ENCODE peak calls at places on chromosomes 6 and 20, in ten cellular contexts. Y is A549, C is tibial nerve, I is uterus, F is IMR-90, L is NB4, D is suprapubic skin, W is HCT116, H is ovary, B is thyroid gland. Z is an unnamed sample.

GRCh38 chr6:31203345-31203979 is 33.0 kb upstream of the POU5F1 start:
- DNase-seq in L (peak), D (no peak), I (peak), H (no peak), B (no peak), W (peak), F (peak), C (no peak), Y (peak), Z (no peak)

GRCh38 chr20:17969884-17970409 is 1.1 kb downstream of the MGME1 start:
- DNase-seq in I (no peak), L (peak), Y (peak), B (peak), W (no peak), D (no peak), F (peak), H (no peak), C (peak), Z (peak)

GRCh38 chr20:1832634-1833033 is 62.6 kb upstream of the SIRPA start:
- DNase-seq in C (no peak), Y (no peak), W (no peak), I (no peak), H (no peak), F (no peak), D (no peak), B (no peak), L (peak), Z (no peak)

GRCh38 chr6:109690373-109690739 is 646 bp downstream of the AK9 start:
- DNase-seq in W (no peak), L (peak), B (peak), C (peak), H (peak), Y (peak), F (no peak), I (peak), D (no peak), Z (peak)

GRCh38 chr6:144659735-144660246 is 374.7 kb downstream of the UTRN start:
- DNase-seq in F (no peak), C (no peak), B (no peak), H (no peak), L (no peak), Y (no peak), D (no peak), I (no peak), W (no peak), Z (no peak)

GRCh38 chr6:117389227-117390057 is 36.3 kb downstream of the ROS1 start:
- DNase-seq in W (no peak), H (no peak), I (no peak), B (no peak), F (no peak), D (no peak), C (no peak), L (peak), Y (peak), Z (no peak)

GRCh38 chr6:5279891-5280338 is 18.6 kb downstream of the FARS2 start:
- DNase-seq in C (no peak), Y (no peak), L (no peak), I (no peak), B (no peak), F (peak), W (no peak), H (no peak), D (no peak), Z (no peak)

GRCh38 chr6:100923481-100923880 is 42.4 kb upstream of the ASCC3 start:
- DNase-seq in H (no peak), C (no peak), F (no peak), D (no peak), B (no peak), I (no peak), L (no peak), W (no peak), Y (no peak), Z (no peak)

GRCh38 chr6:1461207-1461606 is 71.8 kb downstream of the FOXF2 start:
- DNase-seq in Y (no peak), B (no peak), I (no peak), F (peak), D (no peak), W (no peak), H (no peak), C (no peak), L (no peak), Z (no peak)

GRCh38 chr6:14638562-14638931 is 521.0 kb downstream of the CD83 start:
- DNase-seq in W (no peak), D (no peak), I (no peak), C (no peak), B (no peak), Y (no peak), F (no peak), L (peak), H (no peak), Z (no peak)

GRCh38 chr6:6686748-6687601 is 98.5 kb downstream of the LY86 start:
- DNase-seq in F (no peak), H (peak), L (peak), D (peak), Y (peak), B (peak), C (no peak), I (peak), W (peak), Z (peak)

GRCh38 chr6:40543133-40543532 is 44.0 kb downstream of the LRFN2 start:
- DNase-seq in F (no peak), W (no peak), H (no peak), B (no peak), I (no peak), Y (no peak), D (no peak), C (no peak), L (no peak), Z (no peak)

GRCh38 chr20:44683263-44684046 is 31.7 kb upstream of the CCN5 start:
- DNase-seq in D (no peak), F (peak), Y (peak), C (no peak), I (no peak), B (peak), H (no peak), L (peak), W (peak), Z (peak)

GRCh38 chr6:168828800-168829199 is 387.8 kb downstream of the SMOC2 start:
- DNase-seq in I (no peak), H (no peak), L (no peak), W (no peak), B (no peak), C (no peak), Y (no peak), F (no peak), D (no peak), Z (no peak)

GRCh38 chr6:87396595-87397392 is 11.0 kb upstream of the CFAP206 start:
- DNase-seq in C (no peak), Y (no peak), D (no peak), L (peak), I (no peak), F (no peak), B (no peak), H (no peak), W (no peak), Z (no peak)

GRCh38 chr6:169648617-169649016 is 53.2 kb downstream of the WDR27 start:
- DNase-seq in C (no peak), Y (no peak), I (no peak), D (no peak), L (no peak), F (no peak), B (no peak), H (no peak), W (no peak), Z (no peak)

GRCh38 chr6:79670789-79671188 is 39.7 kb downstream of the SH3BGRL2 start:
- DNase-seq in H (no peak), C (no peak), F (no peak), D (no peak), W (no peak), Y (no peak), L (no peak), I (no peak), B (no peak), Z (no peak)

GRCh38 chr20:57009355-57009754 is 257.1 kb downstream of the BMP7 start:
- DNase-seq in Y (no peak), H (no peak), B (no peak), I (no peak), W (no peak), L (no peak), C (no peak), F (no peak), D (no peak), Z (no peak)

GRCh38 chr20:10134176-10134575 is 84.5 kb upstream of the SNAP25 start:
- DNase-seq in D (no peak), L (no peak), Y (no peak), H (no peak), F (no peak), C (no peak), W (no peak), B (peak), I (no peak), Z (no peak)

GRCh38 chr6:136784910-136785746 is 7.1 kb downstream of the MAP3K5 start:
- DNase-seq in F (no peak), D (no peak), Y (no peak), B (peak), W (no peak), L (peak), I (no peak), H (peak), C (no peak), Z (peak)

GRCh38 chr6:74256387-74257180 is 560.6 kb downstream of the CD109 start:
- DNase-seq in Y (no peak), D (no peak), L (no peak), B (no peak), W (no peak), H (no peak), I (no peak), C (no peak), F (peak), Z (no peak)

GRCh38 chr6:24909281-24910216 is 26.2 kb downstream of the RIPOR2 start:
- DNase-seq in D (no peak), W (no peak), L (no peak), Y (no peak), H (no peak), C (no peak), I (no peak), B (no peak), F (no peak), Z (no peak)

GRCh38 chr6:154606457-154606856 is 96.0 kb upstream of the CNKSR3 start:
- DNase-seq in Y (no peak), I (no peak), W (no peak), C (no peak), D (no peak), H (no peak), L (peak), B (no peak), F (no peak), Z (peak)

GRCh38 chr20:14878676-14879019 is 541.2 kb upstream of the FLRT3 start:
- DNase-seq in L (no peak), F (no peak), W (no peak), B (no peak), C (no peak), Y (no peak), I (no peak), D (no peak), H (no peak), Z (no peak)

GRCh38 chr6:659716-660581 is 3.0 kb upstream of the HUS1B start:
- DNase-seq in Y (no peak), C (no peak), I (no peak), W (no peak), H (no peak), B (no peak), L (peak), F (no peak), D (no peak), Z (peak)

GRCh38 chr20:32585011-32585518 is at the start of gene NOL4L:
- DNase-seq in F (no peak), H (no peak), B (peak), W (no peak), Y (no peak), I (no peak), D (no peak), C (no peak), L (peak), Z (peak)

GRCh38 chr20:16349518-16350295 is 223.5 kb downstream of the KIF16B start:
- DNase-seq in C (no peak), F (peak), H (no peak), D (no peak), L (no peak), W (no peak), I (no peak), B (peak), Y (no peak), Z (no peak)

GRCh38 chr6:151772436-151772835 is 35.0 kb upstream of the ESR1 start:
- DNase-seq in H (no peak), F (no peak), I (no peak), W (no peak), Y (no peak), D (no peak), L (no peak), B (no peak), C (no peak), Z (no peak)

GRCh38 chr6:85463621-85464259 is 13.9 kb downstream of the NT5E start:
- DNase-seq in D (no peak), H (no peak), W (no peak), Y (no peak), B (peak), I (no peak), C (no peak), F (no peak), L (no peak), Z (no peak)

GRCh38 chr6:144284753-144285547 is at the start of gene UTRN:
- DNase-seq in D (peak), C (peak), W (no peak), F (peak), L (peak), I (peak), Y (peak), B (peak), H (peak), Z (peak)

GRCh38 chr6:135163440-135163738 is 17.7 kb upstream of the MYB start:
- DNase-seq in B (no peak), W (no peak), H (no peak), F (no peak), C (no peak), L (no peak), I (no peak), D (no peak), Y (no peak), Z (no peak)

GRCh38 chr6:85126448-85127178 is 323.3 kb upstream of the NT5E start:
- DNase-seq in H (no peak), C (peak), D (peak), W (peak), L (peak), B (peak), Y (peak), F (peak), I (no peak), Z (peak)

GRCh38 chr6:113999284-113999683 is 28.3 kb upstream of the HDAC2 start:
- DNase-seq in B (no peak), W (no peak), H (no peak), L (no peak), D (no peak), F (no peak), I (no peak), Y (no peak), C (no peak), Z (no peak)

GRCh38 chr6:113997106-113997505 is 26.2 kb upstream of the HDAC2 start:
- DNase-seq in Y (no peak), C (no peak), F (peak), B (no peak), H (no peak), W (peak), L (no peak), I (no peak), D (no peak), Z (no peak)

GRCh38 chr6:113998811-113999210 is 27.9 kb upstream of the HDAC2 start:
- DNase-seq in L (no peak), Y (no peak), D (no peak), I (no peak), W (no peak), F (no peak), H (no peak), B (no peak), C (no peak), Z (no peak)

GRCh38 chr6:113995632-113996031 is 24.7 kb upstream of the HDAC2 start:
- DNase-seq in W (peak), H (no peak), C (peak), I (no peak), D (no peak), L (no peak), B (peak), Y (peak), F (peak), Z (peak)

DNA sequence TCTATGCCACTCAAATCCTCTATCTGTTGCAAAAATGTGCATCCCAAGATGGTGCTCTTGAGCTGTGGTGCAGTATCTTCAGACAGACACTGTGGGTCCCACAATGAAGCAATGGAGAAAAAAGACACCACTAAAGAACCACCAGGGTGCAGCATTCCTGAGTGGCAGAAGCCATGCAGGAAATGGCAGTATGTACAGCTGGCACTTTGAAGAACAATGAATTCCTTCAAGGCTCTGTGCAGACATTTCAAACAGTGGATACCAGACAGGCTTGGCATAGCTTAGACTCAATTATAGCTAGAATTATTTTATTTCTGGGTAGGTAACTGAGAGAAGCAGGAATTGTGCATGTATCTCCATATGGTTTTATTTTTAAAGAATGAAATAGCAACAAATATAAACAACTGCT is 24.0 kb upstream of the HDAC2 start:
- DNase-seq in H (no peak), F (peak), D (no peak), B (peak), I (no peak), C (peak), L (peak), W (peak), Y (peak), Z (peak)
- TF ChIP-seq POLR2A in H (no peak), F (no peak), D (no peak), B (no peak), I (no peak), C (no peak), L (no peak), W (no peak), Y (no peak), Z (no peak)

GRCh38 chr6:22732186-22732970 is 163.0 kb downstream of the HDGFL1 start:
- DNase-seq in F (peak), L (no peak), D (no peak), W (no peak), B (peak), H (no peak), Y (no peak), C (no peak), I (no peak), Z (no peak)

DNA sequence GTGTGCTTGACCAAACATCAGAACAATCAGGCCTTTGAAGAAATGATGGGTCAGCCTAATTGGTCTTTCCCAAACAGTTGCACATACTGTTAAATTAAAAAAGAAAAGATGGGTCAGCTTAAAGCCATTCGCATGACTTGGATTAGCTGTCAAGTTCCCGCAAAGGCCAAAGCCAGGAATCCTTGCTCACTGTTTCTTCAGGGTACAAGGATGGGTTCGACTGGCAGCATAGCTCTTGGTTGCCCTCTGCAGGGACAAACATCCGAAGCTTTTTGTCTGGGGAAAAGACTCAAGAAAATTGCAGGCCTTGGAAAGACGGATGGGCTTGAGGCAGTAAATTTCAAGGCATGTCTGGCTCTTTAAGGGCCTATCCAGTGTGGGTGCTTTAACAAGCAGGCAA is 168.0 kb downstream of the HDGFL1 start:
- DNase-seq in H (peak), I (peak), C (peak), W (peak), Y (no peak), D (no peak), L (peak), F (peak), B (peak), Z (peak)
- TF ChIP-seq CTCF in H (peak), I (peak), C (peak), W (no peak), Y (peak), D (peak), L (peak), F (peak), B (peak), Z (peak)

GRCh38 chr6:160121558-160121957 is at the start of gene SLC22A1:
- DNase-seq in F (no peak), H (no peak), B (no peak), W (no peak), I (no peak), Y (no peak), C (no peak), D (no peak), L (no peak), Z (no peak)
- TF ChIP-seq POLR2A in F (no peak), H (no peak), B (no peak), W (no peak), I (no peak), Y (no peak), C (no peak), D (no peak), L (no peak), Z (no peak)

DNA sequence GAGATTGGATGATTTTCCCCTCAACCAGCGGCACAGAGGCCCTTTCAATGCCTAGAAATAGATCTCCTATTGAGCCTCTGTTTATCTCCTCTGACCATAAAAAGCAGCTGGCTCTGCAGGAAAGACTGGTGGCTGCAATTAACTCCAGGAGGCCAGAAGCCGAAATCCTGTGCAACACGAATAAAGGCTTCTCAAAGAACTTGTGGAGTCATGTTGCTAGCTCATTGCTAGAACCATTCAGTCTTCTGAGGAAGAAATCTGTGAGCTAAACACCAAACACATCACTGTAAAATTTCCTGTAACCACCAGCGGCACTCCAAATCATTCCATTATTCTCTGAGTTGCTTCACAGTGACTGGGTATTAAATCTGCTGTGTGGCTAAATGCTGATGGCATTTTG is 49.1 kb upstream of the TPD52L1 start:
- DNase-seq in F (peak), B (no peak), I (no peak), D (no peak), L (no peak), H (no peak), W (no peak), C (no peak), Y (no peak), Z (no peak)
- TF ChIP-seq CTCF in F (no peak), B (no peak), I (no peak), D (no peak), L (no peak), H (no peak), W (no peak), C (no peak), Y (no peak), Z (no peak)

DNA sequence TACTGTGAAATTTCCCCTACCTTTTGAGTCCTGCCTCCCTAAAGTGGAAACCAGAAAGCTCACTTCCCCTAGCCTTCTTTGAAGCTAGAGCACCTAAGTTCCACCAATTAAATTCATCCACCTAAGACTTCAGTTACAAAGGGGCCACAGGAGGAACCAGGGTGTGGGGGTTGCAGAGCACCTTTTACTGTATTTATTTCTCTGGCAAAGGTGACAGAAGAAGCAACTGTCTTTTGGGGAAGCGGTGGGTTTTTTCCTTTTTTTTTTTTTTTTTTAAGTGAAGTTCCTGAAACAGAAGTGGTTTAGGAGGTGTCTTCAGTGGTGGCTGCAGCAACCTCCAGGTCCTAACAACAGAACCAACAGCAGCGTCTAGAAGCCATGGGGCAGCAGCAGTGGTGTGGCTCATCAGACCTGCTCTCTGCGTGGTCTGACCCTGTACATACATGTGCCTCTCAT is 13.1 kb downstream of the PSMB9 start:
- DNase-seq in H (no peak), F (no peak), L (peak), W (no peak), D (no peak), C (no peak), Y (no peak), I (no peak), B (no peak), Z (no peak)
- TF ChIP-seq POLR2A in H (no peak), F (no peak), L (no peak), W (no peak), D (no peak), C (no peak), Y (no peak), I (no peak), B (no peak), Z (no peak)

DNA sequence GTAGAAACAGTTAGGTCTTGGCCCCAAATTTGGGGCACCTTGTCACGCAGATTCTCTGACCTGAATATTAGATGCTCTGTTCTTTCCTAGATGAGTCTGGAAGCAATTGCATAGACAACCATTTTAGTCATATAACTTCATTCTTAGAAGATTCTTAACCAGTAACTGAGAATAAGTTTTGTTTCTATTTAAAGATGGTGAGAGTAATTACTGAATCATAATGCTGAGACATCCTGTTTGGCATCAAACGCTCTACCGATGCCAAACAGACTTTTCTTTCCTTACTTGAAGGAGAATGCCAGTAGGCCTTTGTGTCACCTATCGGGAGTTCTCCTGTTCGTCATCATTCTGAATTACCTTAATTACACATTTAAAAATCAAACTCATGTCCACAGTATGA is 131.6 kb upstream of the ID4 start:
- DNase-seq in C (no peak), I (no peak), L (no peak), H (no peak), Y (no peak), W (no peak), B (no peak), F (peak), D (no peak), Z (no peak)
- TF ChIP-seq CTCF in C (no peak), I (no peak), L (no peak), H (no peak), Y (no peak), W (no peak), B (no peak), F (no peak), D (no peak), Z (no peak)

GRCh38 chr6:149499066-149499465 is 14.3 kb upstream of the ZC3H12D start:
- DNase-seq in C (no peak), B (no peak), I (no peak), F (peak), H (no peak), W (no peak), L (no peak), Y (no peak), D (no peak), Z (no peak)
- TF ChIP-seq POLR2A in C (no peak), B (no peak), I (no peak), F (no peak), H (no peak), W (no peak), L (no peak), Y (no peak), D (no peak), Z (no peak)

Z was measured in testis.